ENCODE peak calls at places on chromosomes 3 and 15, in four cellular contexts. B is OCI-LY7, S is GM23338, C is mesendoderm. H is an unnamed sample.

GRCh38 chr15:51649659-51650521 is 27.3 kb upstream of the DMXL2 start:
- DNase-seq in C (peak), S (peak), B (peak), H (peak)

GRCh38 chr15:69417581-69417980 is 3.4 kb downstream of the KIF23 start:
- DNase-seq in B (no peak), S (no peak), C (no peak), H (no peak)

GRCh38 chr3:159860727-159861126 is 127.9 kb upstream of the IL12A start:
- DNase-seq in S (no peak), C (no peak), B (peak), H (no peak)

GRCh38 chr3:49006591-49007067 is 562 bp upstream of the WDR6 start:
- DNase-seq in C (no peak), B (no peak), S (peak), H (no peak)

GRCh38 chr3:188052229-188052965 is 101.6 kb upstream of the LPP start:
- DNase-seq in C (peak), S (peak), B (no peak), H (peak)

GRCh38 chr3:45781841-45782240 is 14.5 kb downstream of the SLC6A20 start:
- DNase-seq in C (no peak), S (no peak), B (no peak), H (peak)

GRCh38 chr15:64697911-64698369 is 77.4 kb downstream of the RBPMS2 start:
- DNase-seq in C (no peak), S (no peak), B (no peak), H (no peak)

GRCh38 chr3:147906275-147906674 is 497.1 kb downstream of the ZIC1 start:
- DNase-seq in B (no peak), S (no peak), C (no peak), H (no peak)

DNA sequence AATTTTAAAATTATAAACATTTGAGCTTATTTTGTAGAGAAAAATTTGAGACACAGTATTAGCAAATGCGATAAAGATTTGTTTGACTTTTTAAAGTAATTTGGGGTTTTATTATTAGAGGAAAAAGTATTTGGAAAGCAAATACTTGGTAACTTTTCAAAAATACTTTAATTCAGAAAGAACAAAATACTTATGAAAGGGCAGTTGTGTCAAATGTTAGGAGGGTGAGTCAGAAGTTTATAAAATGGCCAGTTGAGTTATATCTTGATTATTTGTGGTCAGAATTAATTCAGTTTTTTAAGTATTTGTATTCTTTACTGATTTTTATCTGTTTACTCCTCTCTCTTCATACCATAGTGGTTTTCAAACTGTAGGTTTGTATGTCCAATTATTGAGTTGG is 12.1 kb downstream of the LACTB start:
- DNase-seq in S (no peak), B (no peak), C (no peak), H (no peak)
- H3K4me2 ChIP-seq in S (no peak), B (no peak), C (no peak), H (no peak)

DNA sequence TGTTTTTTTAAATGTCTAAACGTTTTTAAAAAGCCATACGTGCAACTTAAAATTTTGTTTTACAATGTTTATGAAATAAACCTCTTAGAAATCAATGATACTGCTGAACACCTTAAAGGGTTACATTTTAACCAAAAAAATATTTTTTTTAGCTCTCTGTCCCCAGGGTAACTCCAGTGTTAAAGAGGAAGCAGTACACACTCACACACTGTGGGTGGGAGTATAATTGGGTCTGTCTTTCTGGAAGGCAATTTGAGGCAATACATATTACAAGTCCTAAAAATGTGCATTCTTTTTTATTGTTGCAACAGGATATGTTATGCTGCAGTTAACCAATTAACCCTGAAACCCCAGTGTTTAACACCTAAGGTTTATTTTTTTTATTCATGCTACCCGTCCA is 34.1 kb downstream of the WHAMM start:
- DNase-seq in S (no peak), C (no peak), B (peak), H (no peak)
- H3K4me2 ChIP-seq in S (no peak), C (no peak), B (peak), H (no peak)

GRCh38 chr15:74631087-74631385 is 15.4 kb downstream of the CLK3 start:
- DNase-seq in S (no peak), B (no peak), C (no peak), H (no peak)
- H3K4me2 ChIP-seq in S (no peak), B (no peak), C (no peak), H (no peak)

DNA sequence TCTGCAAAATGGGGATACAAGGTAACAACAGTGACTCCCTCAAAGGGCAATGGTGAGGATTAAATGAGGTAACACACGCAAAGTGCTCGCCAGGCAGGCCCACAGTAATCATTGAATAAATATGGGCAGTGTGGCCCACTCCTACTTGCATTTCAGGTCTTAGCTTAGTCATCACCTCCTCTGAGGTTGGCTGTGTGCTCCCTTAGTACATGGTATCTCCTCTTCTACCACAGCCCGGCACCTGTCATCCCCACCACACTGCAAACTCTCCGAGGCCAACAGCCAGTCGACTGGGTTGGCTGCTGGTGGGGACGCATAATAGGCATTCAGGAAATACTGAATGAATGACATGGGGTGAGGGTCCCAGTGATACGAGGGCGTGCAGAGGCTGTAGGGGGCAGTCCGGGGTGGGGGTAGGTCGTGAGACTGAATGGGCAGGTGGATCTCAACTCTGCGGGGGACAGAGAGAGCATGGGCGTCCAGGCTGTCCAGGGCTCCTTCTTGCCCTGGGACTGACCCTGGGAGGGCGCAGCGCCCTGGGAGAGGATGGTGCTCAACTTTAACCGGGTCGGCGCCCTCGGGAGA is 375 bp upstream of the MYZAP start:
- DNase-seq in S (peak), B (no peak), C (peak), H (no peak)
- H3K4me2 ChIP-seq in S (peak), B (no peak), C (peak), H (no peak)

GRCh38 chr3:131107637-131108433 is 81.2 kb downstream of the NEK11 start:
- DNase-seq in B (no peak), C (no peak), S (no peak), H (no peak)
- H3K4me2 ChIP-seq in B (no peak), C (no peak), S (no peak), H (no peak)

GRCh38 chr15:45132844-45133560 is 3.2 kb downstream of the DUOX1 start:
- DNase-seq in S (no peak), B (no peak), C (no peak), H (no peak)
- H3K4me2 ChIP-seq in S (no peak), B (no peak), C (no peak), H (no peak)

GRCh38 chr15:75729304-75730069 is 16.8 kb upstream of the CSPG4 start:
- DNase-seq in C (no peak), S (no peak), B (no peak), H (no peak)

GRCh38 chr15:75733761-75734651 is 21.4 kb upstream of the CSPG4 start:
- DNase-seq in S (no peak), B (no peak), C (no peak), H (no peak)

GRCh38 chr15:75732809-75733451 is 20.3 kb upstream of the CSPG4 start:
- DNase-seq in B (peak), C (peak), S (peak), H (peak)

GRCh38 chr15:75731248-75732100 is 18.8 kb upstream of the CSPG4 start:
- DNase-seq in B (no peak), C (peak), S (peak), H (peak)

GRCh38 chr15:75732206-75732808 is 19.7 kb upstream of the CSPG4 start:
- DNase-seq in S (no peak), B (no peak), C (no peak), H (no peak)
- H3K4me2 ChIP-seq in S (no peak), B (no peak), C (no peak), H (no peak)

GRCh38 chr3:151879684-151880282 is 6.3 kb downstream of the SUCNR1 start:
- DNase-seq in C (no peak), B (no peak), S (no peak), H (no peak)

GRCh38 chr3:151878445-151878844 is 5.0 kb downstream of the SUCNR1 start:
- DNase-seq in B (no peak), C (no peak), S (no peak), H (no peak)

GRCh38 chr3:151879037-151879436 is 5.6 kb downstream of the SUCNR1 start:
- DNase-seq in C (no peak), S (no peak), B (no peak), H (no peak)

GRCh38 chr3:151880326-151880725 is 6.9 kb downstream of the SUCNR1 start:
- DNase-seq in S (no peak), C (no peak), B (no peak), H (no peak)

DNA sequence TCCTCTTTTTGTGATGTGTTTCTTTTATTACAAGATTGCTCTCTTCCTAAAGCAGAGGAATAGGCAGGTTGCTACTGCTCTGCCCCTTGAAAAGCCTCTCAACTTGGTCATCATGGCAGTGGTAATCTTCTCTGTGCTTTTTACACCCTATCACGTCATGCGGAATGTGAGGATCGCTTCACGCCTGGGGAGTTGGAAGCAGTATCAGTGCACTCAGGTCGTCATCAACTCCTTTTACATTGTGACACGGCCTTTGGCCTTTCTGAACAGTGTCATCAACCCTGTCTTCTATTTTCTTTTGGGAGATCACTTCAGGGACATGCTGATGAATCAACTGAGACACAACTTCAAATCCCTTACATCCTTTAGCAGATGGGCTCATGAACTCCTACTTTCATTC is 7.7 kb downstream of the SUCNR1 start:
- DNase-seq in C (peak), S (no peak), B (no peak), H (no peak)
- H3K4me2 ChIP-seq in C (no peak), S (no peak), B (no peak), H (no peak)

H was measured in DND-41.